ENCODE peak calls at places on chromosomes 7 and 10, in six cellular contexts. One of them, this sample, is unnamed. For H3K27me3, the result is how much of the 10 kb centered on the place peaks cover.

GRCh38 chr10:117670116-117670515 is 127.6 kb downstream of the EMX2 start:
- DNase-seq in heart left ventricle: no peak
- DNase-seq in mammary epithelial cell: no peak
- DNase-seq in Peyer's patch: no peak
- DNase-seq in cardiac muscle cell: no peak
- DNase-seq in pancreas: no peak
- DNase-seq in this sample: no peak

GRCh38 chr10:131049051-131049450 is 262.5 kb downstream of the TCERG1L start:
- DNase-seq in heart left ventricle: no peak
- DNase-seq in mammary epithelial cell: no peak
- DNase-seq in Peyer's patch: no peak
- DNase-seq in cardiac muscle cell: no peak
- DNase-seq in pancreas: no peak
- DNase-seq in this sample: no peak

GRCh38 chr7:78149787-78150186 is 351.2 kb downstream of the PHTF2 start:
- DNase-seq in heart left ventricle: no peak
- DNase-seq in mammary epithelial cell: no peak
- DNase-seq in Peyer's patch: no peak
- DNase-seq in cardiac muscle cell: no peak
- DNase-seq in pancreas: no peak
- DNase-seq in this sample: no peak

GRCh38 chr7:28346972-28347371 is 65.3 kb upstream of the CREB5 start:
- DNase-seq in heart left ventricle: no peak
- DNase-seq in mammary epithelial cell: no peak
- DNase-seq in Peyer's patch: no peak
- DNase-seq in cardiac muscle cell: no peak
- DNase-seq in pancreas: no peak
- DNase-seq in this sample: no peak

GRCh38 chr7:50793115-50793946 is 10.6 kb upstream of the GRB10 start:
- DNase-seq in heart left ventricle: peak
- DNase-seq in mammary epithelial cell: no peak
- DNase-seq in Peyer's patch: no peak
- DNase-seq in cardiac muscle cell: peak
- DNase-seq in pancreas: peak
- DNase-seq in this sample: peak

GRCh38 chr7:47292832-47293309 is 289.0 kb downstream of the TNS3 start:
- DNase-seq in heart left ventricle: no peak
- DNase-seq in mammary epithelial cell: no peak
- DNase-seq in Peyer's patch: no peak
- DNase-seq in cardiac muscle cell: no peak
- DNase-seq in pancreas: no peak
- DNase-seq in this sample: no peak

GRCh38 chr10:102065561-102066420 is 642 bp downstream of the HPS6 start:
- DNase-seq in heart left ventricle: peak
- DNase-seq in mammary epithelial cell: peak
- DNase-seq in Peyer's patch: peak
- DNase-seq in cardiac muscle cell: peak
- DNase-seq in pancreas: no peak
- DNase-seq in this sample: peak

GRCh38 chr7:41955475-41956243 is 252.8 kb upstream of the INHBA start:
- DNase-seq in heart left ventricle: peak
- DNase-seq in mammary epithelial cell: peak
- DNase-seq in Peyer's patch: peak
- DNase-seq in cardiac muscle cell: peak
- DNase-seq in pancreas: peak
- DNase-seq in this sample: peak

GRCh38 chr10:92181575-92181974 is 109.3 kb downstream of the CPEB3 start:
- DNase-seq in heart left ventricle: no peak
- DNase-seq in mammary epithelial cell: no peak
- DNase-seq in Peyer's patch: no peak
- DNase-seq in cardiac muscle cell: no peak
- DNase-seq in pancreas: no peak
- DNase-seq in this sample: no peak

GRCh38 chr10:77236700-77237099 is 400.9 kb downstream of the KCNMA1 start:
- DNase-seq in heart left ventricle: no peak
- DNase-seq in mammary epithelial cell: peak
- DNase-seq in Peyer's patch: no peak
- DNase-seq in cardiac muscle cell: no peak
- DNase-seq in pancreas: no peak
- DNase-seq in this sample: no peak

GRCh38 chr7:111788426-111788825 is 226.1 kb upstream of the IMMP2L start:
- DNase-seq in heart left ventricle: no peak
- DNase-seq in mammary epithelial cell: peak
- DNase-seq in Peyer's patch: no peak
- DNase-seq in cardiac muscle cell: peak
- DNase-seq in pancreas: no peak
- DNase-seq in this sample: no peak

GRCh38 chr7:151137076-151137611 is 30.4 kb downstream of the GBX1 start:
- DNase-seq in heart left ventricle: peak
- DNase-seq in mammary epithelial cell: no peak
- DNase-seq in Peyer's patch: no peak
- DNase-seq in cardiac muscle cell: peak
- DNase-seq in pancreas: peak
- DNase-seq in this sample: no peak

GRCh38 chr7:14047709-14048399 is 58.4 kb upstream of the ETV1 start:
- DNase-seq in heart left ventricle: no peak
- DNase-seq in mammary epithelial cell: no peak
- DNase-seq in Peyer's patch: no peak
- DNase-seq in cardiac muscle cell: no peak
- DNase-seq in pancreas: no peak
- DNase-seq in this sample: no peak

GRCh38 chr10:60114765-60115586 is 208.6 kb upstream of the CCDC6 start:
- DNase-seq in heart left ventricle: no peak
- DNase-seq in mammary epithelial cell: peak
- DNase-seq in Peyer's patch: no peak
- DNase-seq in cardiac muscle cell: peak
- DNase-seq in pancreas: no peak
- DNase-seq in this sample: no peak

GRCh38 chr7:95527033-95527775 is 41.5 kb downstream of the ASB4 start:
- DNase-seq in heart left ventricle: peak
- DNase-seq in mammary epithelial cell: peak
- DNase-seq in Peyer's patch: no peak
- DNase-seq in cardiac muscle cell: peak
- DNase-seq in pancreas: peak
- DNase-seq in this sample: no peak

GRCh38 chr10:132447446-132448247 is 50.6 kb downstream of the PWWP2B start:
- DNase-seq in heart left ventricle: no peak
- DNase-seq in mammary epithelial cell: peak
- DNase-seq in Peyer's patch: peak
- DNase-seq in cardiac muscle cell: no peak
- DNase-seq in pancreas: peak
- DNase-seq in this sample: no peak

GRCh38 chr10:95861401-95861800 is 46.4 kb upstream of the CC2D2B start:
- DNase-seq in heart left ventricle: no peak
- DNase-seq in mammary epithelial cell: peak
- DNase-seq in Peyer's patch: no peak
- DNase-seq in cardiac muscle cell: no peak
- DNase-seq in pancreas: no peak
- DNase-seq in this sample: no peak

GRCh38 chr7:101678713-101679112 is 49.6 kb upstream of the MYL10 start:
- DNase-seq in heart left ventricle: no peak
- DNase-seq in mammary epithelial cell: peak
- DNase-seq in Peyer's patch: no peak
- DNase-seq in cardiac muscle cell: no peak
- DNase-seq in pancreas: no peak
- DNase-seq in this sample: no peak

GRCh38 chr7:1611708-1612241 is 41.9 kb upstream of the PSMG3 start:
- DNase-seq in heart left ventricle: no peak
- DNase-seq in mammary epithelial cell: peak
- DNase-seq in Peyer's patch: no peak
- DNase-seq in cardiac muscle cell: no peak
- DNase-seq in pancreas: no peak
- DNase-seq in this sample: no peak

GRCh38 chr7:74070619-74070920 is 13.0 kb upstream of the LIMK1 start:
- DNase-seq in heart left ventricle: no peak
- DNase-seq in mammary epithelial cell: no peak
- DNase-seq in Peyer's patch: no peak
- DNase-seq in cardiac muscle cell: no peak
- DNase-seq in pancreas: no peak
- DNase-seq in this sample: no peak

GRCh38 chr7:134755422-134756022 is 23.9 kb upstream of the CALD1 start:
- DNase-seq in heart left ventricle: no peak
- DNase-seq in mammary epithelial cell: no peak
- DNase-seq in Peyer's patch: no peak
- DNase-seq in cardiac muscle cell: peak
- DNase-seq in pancreas: no peak
- DNase-seq in this sample: peak

GRCh38 chr7:97479740-97480290 is 252.1 kb upstream of the TAC1 start:
- DNase-seq in heart left ventricle: no peak
- DNase-seq in mammary epithelial cell: no peak
- DNase-seq in Peyer's patch: no peak
- DNase-seq in cardiac muscle cell: peak
- DNase-seq in pancreas: no peak
- DNase-seq in this sample: no peak

GRCh38 chr10:124324451-124324850 is 94.3 kb downstream of the OAT start:
- DNase-seq in heart left ventricle: no peak
- DNase-seq in mammary epithelial cell: no peak
- DNase-seq in Peyer's patch: no peak
- DNase-seq in cardiac muscle cell: no peak
- DNase-seq in pancreas: peak
- DNase-seq in this sample: no peak

GRCh38 chr10:18008989-18009388 is 57.3 kb downstream of the SLC39A12 start:
- DNase-seq in heart left ventricle: no peak
- DNase-seq in mammary epithelial cell: no peak
- DNase-seq in Peyer's patch: no peak
- DNase-seq in cardiac muscle cell: no peak
- DNase-seq in pancreas: no peak
- DNase-seq in this sample: peak

GRCh38 chr10:18010050-18010449 is 58.3 kb downstream of the SLC39A12 start:
- DNase-seq in heart left ventricle: no peak
- DNase-seq in mammary epithelial cell: peak
- DNase-seq in Peyer's patch: no peak
- DNase-seq in cardiac muscle cell: no peak
- DNase-seq in pancreas: no peak
- DNase-seq in this sample: no peak

GRCh38 chr10:18005781-18006456 is 54.2 kb downstream of the SLC39A12 start:
- DNase-seq in heart left ventricle: no peak
- DNase-seq in mammary epithelial cell: peak
- DNase-seq in Peyer's patch: no peak
- DNase-seq in cardiac muscle cell: no peak
- DNase-seq in pancreas: no peak
- DNase-seq in this sample: no peak

GRCh38 chr10:18000601-18001000 is 48.9 kb downstream of the SLC39A12 start:
- DNase-seq in heart left ventricle: no peak
- DNase-seq in mammary epithelial cell: no peak
- DNase-seq in Peyer's patch: no peak
- DNase-seq in cardiac muscle cell: no peak
- DNase-seq in pancreas: no peak
- DNase-seq in this sample: no peak

GRCh38 chr10:18005445-18005780 is 53.7 kb downstream of the SLC39A12 start:
- DNase-seq in heart left ventricle: no peak
- DNase-seq in mammary epithelial cell: no peak
- DNase-seq in Peyer's patch: no peak
- DNase-seq in cardiac muscle cell: no peak
- DNase-seq in pancreas: no peak
- DNase-seq in this sample: no peak
- H3K27ac ChIP-seq in heart left ventricle: peak
- H3K27ac ChIP-seq in mammary epithelial cell: no peak
- H3K27ac ChIP-seq in Peyer's patch: no peak
- H3K27ac ChIP-seq in cardiac muscle cell: no peak
- H3K27ac ChIP-seq in pancreas: no peak
- H3K27ac ChIP-seq in this sample: peak

DNA sequence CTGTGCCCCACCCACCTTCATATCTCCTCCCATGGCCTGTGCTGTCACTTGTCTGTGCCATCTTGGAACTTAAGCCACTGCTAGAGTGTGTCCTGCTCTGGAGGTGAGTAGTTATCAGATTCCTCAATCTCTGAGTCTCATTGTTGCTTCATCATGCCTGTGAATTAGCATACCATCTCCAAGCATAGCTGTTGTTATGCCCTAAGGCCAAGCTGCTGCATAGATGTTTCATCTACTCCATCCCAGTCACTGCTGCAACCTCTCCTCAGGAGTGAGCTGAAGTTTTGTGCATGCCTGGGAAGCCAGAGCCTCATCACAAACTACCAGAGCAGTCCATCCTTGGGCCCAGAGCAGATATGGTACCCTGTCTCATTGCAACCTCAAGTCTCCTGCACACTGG is 348.9 kb downstream of the ZWINT start:
- DNase-seq in heart left ventricle: no peak
- DNase-seq in mammary epithelial cell: no peak
- DNase-seq in Peyer's patch: no peak
- DNase-seq in cardiac muscle cell: no peak
- DNase-seq in pancreas: no peak
- DNase-seq in this sample: no peak
- H3K27me3 ChIP-seq in heart left ventricle: under half
- H3K27me3 ChIP-seq in mammary epithelial cell: under half
- H3K27me3 ChIP-seq in Peyer's patch: under half
- H3K27me3 ChIP-seq in cardiac muscle cell: under half
- H3K27me3 ChIP-seq in pancreas: under half
- H3K27me3 ChIP-seq in this sample: under half

GRCh38 chr7:127251048-127251451 is 1.7 kb downstream of the GRM8 start:
- DNase-seq in heart left ventricle: no peak
- DNase-seq in mammary epithelial cell: no peak
- DNase-seq in Peyer's patch: no peak
- DNase-seq in cardiac muscle cell: no peak
- DNase-seq in pancreas: no peak
- DNase-seq in this sample: no peak
- H3K27ac ChIP-seq in heart left ventricle: no peak
- H3K27ac ChIP-seq in mammary epithelial cell: no peak
- H3K27ac ChIP-seq in Peyer's patch: no peak
- H3K27ac ChIP-seq in cardiac muscle cell: no peak
- H3K27ac ChIP-seq in pancreas: no peak
- H3K27ac ChIP-seq in this sample: no peak

DNA sequence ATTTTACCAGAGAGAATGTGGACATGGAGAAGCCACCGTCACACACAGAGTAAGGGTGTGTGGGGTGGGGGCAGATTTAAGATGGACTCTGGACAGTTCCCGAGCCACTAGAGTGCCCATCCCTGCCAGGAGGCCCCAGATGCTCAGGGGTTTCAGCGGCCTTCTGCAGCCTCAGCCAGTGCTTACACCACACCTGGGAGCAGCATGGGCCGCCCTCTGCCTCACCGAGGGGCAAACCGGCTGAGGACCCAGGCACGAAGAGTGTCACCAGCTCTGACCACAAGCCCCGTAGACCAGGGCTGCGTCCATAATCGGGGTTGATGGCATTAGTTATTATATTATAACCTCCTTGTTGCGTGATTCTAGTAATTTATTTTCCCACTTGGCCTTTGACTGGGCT is 6.7 kb upstream of the MNX1 start:
- DNase-seq in heart left ventricle: no peak
- DNase-seq in mammary epithelial cell: no peak
- DNase-seq in Peyer's patch: no peak
- DNase-seq in cardiac muscle cell: no peak
- DNase-seq in pancreas: no peak
- DNase-seq in this sample: no peak
- H3K27me3 ChIP-seq in heart left ventricle: half or more
- H3K27me3 ChIP-seq in mammary epithelial cell: under half
- H3K27me3 ChIP-seq in Peyer's patch: under half
- H3K27me3 ChIP-seq in cardiac muscle cell: half or more
- H3K27me3 ChIP-seq in pancreas: under half
- H3K27me3 ChIP-seq in this sample: half or more